ENCODE peak calls at places on chromosomes 16 and 17, in seven cellular contexts. U, F, B, G, E, L and C are unnamed samples.

GRCh38 chr16:55836158-55836611 is 3.3 kb upstream of the CES1 start:
- DNase-seq in E (no peak), G (no peak), F (no peak), U (no peak), B (no peak), L (peak), C (no peak)

GRCh38 chr16:81543571-81543970 is 99.0 kb downstream of the CMIP start:
- DNase-seq in B (no peak), G (no peak), F (no peak), L (no peak), U (no peak), E (no peak), C (no peak)

GRCh38 chr17:78995022-78995760 is 14.4 kb downstream of the CANT1 start:
- DNase-seq in F (no peak), G (no peak), E (no peak), L (no peak), B (no peak), U (no peak), C (no peak)

GRCh38 chr17:43982171-43982570 is 22.3 kb upstream of the NAGS start:
- DNase-seq in E (peak), G (no peak), F (no peak), B (no peak), U (no peak), L (no peak), C (no peak)

GRCh38 chr17:42690596-42690995 is 8.3 kb downstream of the CNTNAP1 start:
- DNase-seq in F (no peak), B (no peak), U (no peak), G (no peak), L (no peak), E (no peak), C (no peak)

GRCh38 chr17:81534157-81535006 is 6.2 kb downstream of the FSCN2 start:
- DNase-seq in F (peak), L (peak), B (no peak), U (no peak), G (no peak), E (peak), C (no peak)

GRCh38 chr17:80424878-80425765 is 10.2 kb downstream of the ENDOV start:
- DNase-seq in G (no peak), B (no peak), F (no peak), E (no peak), L (no peak), U (no peak), C (no peak)

GRCh38 chr16:26447570-26447969 is 619.2 kb upstream of the C16orf82 start:
- DNase-seq in U (no peak), E (no peak), L (no peak), F (no peak), G (no peak), B (no peak), C (no peak)

GRCh38 chr17:40121191-40121885 is 433 bp upstream of the MSL1 start:
- DNase-seq in B (no peak), G (no peak), U (no peak), E (peak), L (peak), F (peak), C (peak)

GRCh38 chr16:80518436-80518835 is 22.4 kb upstream of the DYNLRB2 start:
- DNase-seq in B (no peak), E (no peak), L (no peak), F (no peak), U (no peak), G (peak), C (no peak)

GRCh38 chr17:50278526-50279180 is 4.4 kb downstream of the TMEM92 start:
- DNase-seq in F (no peak), B (no peak), E (no peak), G (no peak), L (no peak), U (no peak), C (no peak)

GRCh38 chr17:49910094-49910857 is 58.7 kb upstream of the DLX4 start:
- DNase-seq in L (no peak), B (no peak), U (no peak), F (no peak), G (peak), E (peak), C (no peak)

GRCh38 chr17:78883533-78884131 is 19.4 kb downstream of the CEP295NL start:
- DNase-seq in E (peak), L (peak), U (no peak), B (no peak), G (peak), F (peak), C (no peak)

GRCh38 chr16:88866151-88866920 is at the start of gene PABPN1L:
- DNase-seq in L (no peak), U (no peak), G (no peak), E (no peak), F (peak), B (no peak), C (no peak)

GRCh38 chr17:77963441-77963840 is 4.9 kb downstream of the TNRC6C start:
- DNase-seq in E (peak), B (no peak), F (no peak), U (peak), G (no peak), L (peak), C (peak)

GRCh38 chr16:56700195-56700594 is 17.9 kb downstream of the MT1X start:
- DNase-seq in B (no peak), E (no peak), U (no peak), L (no peak), G (no peak), F (no peak), C (no peak)

GRCh38 chr17:1455291-1455747 is 713 bp downstream of the CRK start:
- DNase-seq in G (peak), B (no peak), F (peak), E (peak), L (peak), U (peak), C (peak)